ENCODE peak calls at places on chromosome 14, in six cellular contexts. K is GM23338, M is GM06990, A is prostate gland, X is breast epithelium, L is MM.1S. R is an unnamed sample. For H3K27me3, the result is how much of the 10 kb centered on the place peaks cover.

GRCh38 chr14:54830650-54831049 is 72.0 kb downstream of the GCH1 start:
- DNase-seq in K (no peak), M (no peak), A (no peak), X (no peak), L (no peak), R (no peak)

GRCh38 chr14:86501611-86502010 is 971.7 kb downstream of the FLRT2 start:
- DNase-seq in K (no peak), M (no peak), A (no peak), X (no peak), L (peak), R (no peak)

GRCh38 chr14:20680843-20681347 is 3.5 kb upstream of the RNASE4 start:
- DNase-seq in K (no peak), M (no peak), A (no peak), X (no peak), L (peak), R (no peak)

GRCh38 chr14:21414137-21414631 is 30.4 kb upstream of the SUPT16H start:
- DNase-seq in K (no peak), M (peak), A (no peak), X (no peak), L (no peak), R (no peak)

GRCh38 chr14:80518173-80518572 is 306.9 kb upstream of the DIO2 start:
- DNase-seq in K (no peak), M (no peak), A (no peak), X (no peak), L (no peak), R (no peak)

GRCh38 chr14:59332727-59333126 is 132.5 kb downstream of the GPR135 start:
- DNase-seq in K (no peak), M (no peak), A (no peak), X (no peak), L (no peak), R (no peak)

GRCh38 chr14:102509744-102510615 is at the start of gene ANKRD9:
- DNase-seq in K (peak), M (peak), A (peak), X (peak), L (peak), R (no peak)

GRCh38 chr14:51188566-51189185 is 51.4 kb upstream of the TMX1 start:
- DNase-seq in K (no peak), M (no peak), A (peak), X (peak), L (no peak), R (no peak)

GRCh38 chr14:87187787-87188186 is 805.2 kb downstream of the GALC start:
- DNase-seq in K (no peak), M (no peak), A (no peak), X (no peak), L (no peak), R (no peak)

GRCh38 chr14:78399316-78399889 is 229.2 kb downstream of the NRXN3 start:
- DNase-seq in K (peak), M (no peak), A (no peak), X (no peak), L (no peak), R (peak)

GRCh38 chr14:61264022-61264571 is 17.0 kb downstream of the TMEM30B start:
- DNase-seq in K (no peak), M (no peak), A (no peak), X (no peak), L (no peak), R (no peak)

GRCh38 chr14:33943484-33943883 is 7.4 kb downstream of the EGLN3 start:
- DNase-seq in K (no peak), M (no peak), A (peak), X (no peak), L (no peak), R (no peak)
- H3K27me3 ChIP-seq in K (under half), M (under half), A (under half), X (under half), L (under half), R (under half)

GRCh38 chr14:37586783-37587428 is 8.1 kb downstream of the FOXA1 start:
- DNase-seq in K (no peak), M (no peak), A (no peak), X (no peak), L (no peak), R (no peak)

GRCh38 chr14:37588667-37588955 is 6.4 kb downstream of the FOXA1 start:
- DNase-seq in K (peak), M (no peak), A (peak), X (no peak), L (no peak), R (no peak)

GRCh38 chr14:37588956-37589737 is 5.9 kb downstream of the FOXA1 start:
- DNase-seq in K (peak), M (no peak), A (no peak), X (no peak), L (no peak), R (peak)

GRCh38 chr14:37587438-37587837 is 7.6 kb downstream of the FOXA1 start:
- DNase-seq in K (no peak), M (no peak), A (no peak), X (no peak), L (no peak), R (no peak)

GRCh38 chr14:37587881-37588666 is 7.0 kb downstream of the FOXA1 start:
- DNase-seq in K (peak), M (no peak), A (no peak), X (no peak), L (no peak), R (no peak)
- H3K27me3 ChIP-seq in K (half or more), M (under half), A (under half), X (under half), L (under half), R (under half)

GRCh38 chr14:22456986-22457594 is 131.9 kb downstream of the DAD1 start:
- DNase-seq in K (no peak), M (no peak), A (no peak), X (no peak), L (no peak), R (no peak)
- H3K27me3 ChIP-seq in K (under half), M (under half), A (under half), X (under half), L (under half), R (under half)

GRCh38 chr14:104201496-104201895 is 63.1 kb downstream of the KIF26A start:
- DNase-seq in K (no peak), M (no peak), A (no peak), X (no peak), L (no peak), R (no peak)
- H3K27me3 ChIP-seq in K (under half), M (under half), A (under half), X (under half), L (under half), R (under half)

GRCh38 chr14:28770061-28770460 is 3.5 kb downstream of the FOXG1 start:
- DNase-seq in K (no peak), M (no peak), A (no peak), X (no peak), L (no peak), R (no peak)

GRCh38 chr14:28767239-28767850 is 758 bp downstream of the FOXG1 start:
- DNase-seq in K (no peak), M (no peak), A (no peak), X (no peak), L (no peak), R (no peak)

GRCh38 chr14:28769358-28769757 is 2.8 kb downstream of the FOXG1 start:
- DNase-seq in K (no peak), M (no peak), A (no peak), X (no peak), L (no peak), R (no peak)

GRCh38 chr14:28767851-28768548 is 1.4 kb downstream of the FOXG1 start:
- DNase-seq in K (peak), M (peak), A (no peak), X (no peak), L (no peak), R (no peak)

GRCh38 chr14:28768549-28768870 is 1.9 kb downstream of the FOXG1 start:
- DNase-seq in K (no peak), M (no peak), A (no peak), X (no peak), L (no peak), R (no peak)
- H3K27me3 ChIP-seq in K (half or more), M (under half), A (under half), X (under half), L (under half), R (under half)

GRCh38 chr14:69844171-69844570 is 35.0 kb upstream of the SMOC1 start:
- DNase-seq in K (no peak), M (no peak), A (no peak), X (no peak), L (no peak), R (no peak)
- H3K27me3 ChIP-seq in K (under half), M (under half), A (under half), X (under half), L (under half), R (under half)

DNA sequence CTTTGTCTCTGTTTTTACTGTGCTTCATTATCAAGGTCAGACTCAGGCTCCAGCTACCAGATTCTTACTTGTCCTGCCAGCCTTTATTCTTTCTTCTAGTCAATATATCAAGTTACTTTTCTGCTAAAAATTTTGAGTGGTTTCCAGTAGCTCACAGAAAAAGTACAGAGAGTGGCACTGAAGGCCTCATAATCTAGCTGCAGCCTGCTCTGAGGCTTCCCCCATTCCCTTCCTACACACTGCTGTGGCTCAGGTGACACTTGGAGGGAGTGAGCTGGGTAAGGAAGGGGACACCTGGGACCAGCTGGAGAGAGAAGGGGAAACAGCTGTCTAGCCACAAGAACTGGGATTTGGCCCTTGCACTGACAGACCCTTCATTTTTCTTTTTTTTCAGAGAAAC is 25.4 kb downstream of the TTC6 start:
- DNase-seq in K (no peak), M (no peak), A (no peak), X (no peak), L (no peak), R (no peak)
- H3K27me3 ChIP-seq in K (half or more), M (under half), A (under half), X (under half), L (under half), R (under half)

GRCh38 chr14:97602438-97603117 is 805.4 kb downstream of the VRK1 start:
- DNase-seq in K (no peak), M (no peak), A (no peak), X (no peak), L (no peak), R (no peak)
- H3K27me3 ChIP-seq in K (under half), M (under half), A (under half), X (under half), L (under half), R (under half)

GRCh38 chr14:104584557-104584956 is 5.0 kb downstream of the C14orf180 start:
- DNase-seq in K (no peak), M (no peak), A (no peak), X (no peak), L (no peak), R (no peak)

GRCh38 chr14:104582649-104583048 is 3.1 kb downstream of the C14orf180 start:
- DNase-seq in K (no peak), M (no peak), A (no peak), X (no peak), L (no peak), R (no peak)

GRCh38 chr14:104582005-104582404 is 2.4 kb downstream of the C14orf180 start:
- DNase-seq in K (no peak), M (no peak), A (no peak), X (no peak), L (no peak), R (no peak)

GRCh38 chr14:104581521-104581920 is 2.0 kb downstream of the C14orf180 start:
- DNase-seq in K (no peak), M (no peak), A (no peak), X (no peak), L (no peak), R (no peak)

GRCh38 chr14:104583424-104584114 is 4.0 kb downstream of the C14orf180 start:
- DNase-seq in K (no peak), M (no peak), A (no peak), X (no peak), L (no peak), R (no peak)
- H3K27me3 ChIP-seq in K (under half), M (under half), A (under half), X (under half), L (under half), R (under half)

GRCh38 chr14:72540836-72541235 is 353.1 kb downstream of the DPF3 start:
- DNase-seq in K (no peak), M (no peak), A (no peak), X (no peak), L (no peak), R (no peak)

GRCh38 chr14:72532686-72533454 is 361.0 kb downstream of the DPF3 start:
- DNase-seq in K (no peak), M (no peak), A (no peak), X (no peak), L (peak), R (no peak)

GRCh38 chr14:72538387-72538786 is 355.5 kb downstream of the DPF3 start:
- DNase-seq in K (no peak), M (no peak), A (no peak), X (no peak), L (no peak), R (no peak)

GRCh38 chr14:72535485-72535884 is 358.4 kb downstream of the DPF3 start:
- DNase-seq in K (no peak), M (peak), A (no peak), X (no peak), L (no peak), R (peak)
- H3K27me3 ChIP-seq in K (under half), M (under half), A (under half), X (under half), L (under half), R (under half)